ENCODE peak calls at places on chromosomes 13 and 19, in seven cellular contexts. F is psoas muscle, L is HCT116, C is heart left ventricle, V is left lung, S is RWPE1, H is right cardiac atrium. U is an unnamed sample.

GRCh38 chr19:13441810-13442512 is 64.3 kb downstream of the CACNA1A start:
- DNase-seq in C (no peak), H (peak; percentile 16), V (no peak), S (peak; percentile 58), F (no peak), L (no peak), U (peak; percentile 25)

GRCh38 chr19:5682293-5682592 is 1.4 kb downstream of the HSD11B1L start:
- DNase-seq in L (no peak), C (no peak), V (no peak), H (no peak), S (no peak), F (no peak), U (no peak)

GRCh38 chr13:59562924-59563323 is 600.8 kb downstream of the DIAPH3 start:
- DNase-seq in S (no peak), H (no peak), V (no peak), L (no peak), C (no peak), F (no peak), U (no peak)

GRCh38 chr13:27000686-27001085 is 170.9 kb downstream of the USP12 start:
- DNase-seq in V (peak; percentile 15), L (no peak), C (no peak), F (no peak), H (no peak), S (no peak), U (no peak)

GRCh38 chr19:39316627-39317321 is 3.9 kb downstream of the LRFN1 start:
- DNase-seq in F (no peak), S (no peak), C (no peak), H (no peak), V (no peak), L (no peak), U (no peak)

GRCh38 chr13:70732611-70733010 is 624.4 kb upstream of the KLHL1 start:
- DNase-seq in S (no peak), F (no peak), V (no peak), H (no peak), L (no peak), C (no peak), U (no peak)

GRCh38 chr13:22114630-22115311 is 443.9 kb downstream of the FGF9 start:
- DNase-seq in S (no peak), C (no peak), L (no peak), V (no peak), F (no peak), H (no peak), U (no peak)

GRCh38 chr13:98203641-98204326 is 26.7 kb upstream of the RNF113B start:
- DNase-seq in V (no peak), L (no peak), F (no peak), S (no peak), C (no peak), H (no peak), U (no peak)

GRCh38 chr13:33494596-33495214 is 209.2 kb upstream of the STARD13 start:
- DNase-seq in V (no peak), S (peak; percentile 39), L (peak; percentile 64), C (no peak), F (no peak), H (peak; percentile 35), U (no peak)

GRCh38 chr19:50830266-50831025 is 2.9 kb downstream of the KLK15 start:
- DNase-seq in F (no peak), S (no peak), H (no peak), V (no peak), C (no peak), L (no peak), U (no peak)

GRCh38 chr13:78598382-78598781 is 5.0 kb downstream of the POU4F1 start:
- DNase-seq in F (no peak), S (no peak), H (no peak), V (no peak), L (no peak), C (no peak), U (no peak)

GRCh38 chr19:46546194-46546896 is 50.7 kb upstream of the PNMA8B start:
- DNase-seq in F (no peak), L (no peak), V (peak; percentile 70), S (peak; percentile 62), H (peak; percentile 42), C (no peak), U (no peak)

GRCh38 chr13:70630247-70630646 is 522.0 kb upstream of the KLHL1 start:
- DNase-seq in C (no peak), V (no peak), S (no peak), L (no peak), H (no peak), F (no peak), U (no peak)

GRCh38 chr13:59774511-59774911 is 389.2 kb downstream of the DIAPH3 start:
- DNase-seq in F (no peak), L (no peak), C (no peak), V (no peak), S (peak; percentile 15), H (no peak), U (no peak)

GRCh38 chr13:78802912-78803311 is 144.0 kb upstream of the OBI1 start:
- DNase-seq in S (no peak), F (no peak), V (no peak), L (no peak), C (no peak), H (no peak), U (no peak)

GRCh38 chr19:49896863-49897621 is at the start of gene IL4I1:
- DNase-seq in V (peak; percentile 68), F (no peak), H (no peak), S (no peak), L (no peak), C (peak; percentile 73), U (peak; percentile 60)

GRCh38 chr13:80386001-80386400 is 45.1 kb upstream of the SPRY2 start:
- DNase-seq in L (no peak), H (no peak), F (no peak), S (no peak), C (no peak), V (no peak), U (no peak)

DNA sequence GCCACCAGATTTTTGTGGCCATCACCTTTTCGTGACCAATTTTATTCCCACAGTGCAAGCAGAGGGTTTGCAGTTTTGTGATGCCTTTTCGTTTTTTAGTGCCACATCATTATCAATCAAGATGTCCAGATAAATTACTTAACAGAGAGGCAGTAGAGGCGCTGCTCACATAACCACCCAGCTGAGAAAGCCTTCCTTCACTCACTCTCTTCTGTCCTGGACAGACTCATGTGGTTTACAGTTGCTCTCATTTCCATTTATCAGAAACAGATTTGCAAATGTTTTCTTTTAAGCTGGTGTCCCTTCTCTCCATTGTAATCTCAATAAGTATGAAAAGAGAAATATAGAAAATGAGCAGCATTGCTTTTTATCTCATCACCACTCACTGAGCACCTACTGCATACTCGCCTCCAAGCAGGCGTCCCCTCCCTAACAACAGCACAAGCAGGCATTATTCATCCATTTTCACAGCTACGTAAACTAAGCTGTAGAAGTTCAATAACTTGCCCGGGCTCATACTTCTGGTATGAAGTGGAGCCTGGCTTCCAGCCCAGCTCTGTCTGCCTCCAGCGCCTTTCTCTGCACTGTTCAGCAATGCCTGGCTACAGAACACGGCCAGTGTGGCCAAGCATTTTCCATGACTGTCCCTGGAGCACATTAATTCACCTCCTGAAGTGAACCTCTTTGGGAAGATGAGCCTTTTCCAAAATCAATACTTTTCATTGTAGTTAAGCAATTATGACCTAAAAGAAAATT is 34.6 kb upstream of the KATNAL1 start:
- DNase-seq in H (peak; percentile 92), V (peak; percentile 86), C (peak; percentile 84), F (peak; percentile 84), S (peak; percentile 76), L (peak; percentile 44), U (no peak)
- H3K27ac ChIP-seq in H (peak overlapping the region; percentile 55), V (no peak overlapping the region), C (peak overlapping the region; percentile 76), F (peak overlapping the region; percentile 56), S (peak overlapping the region; percentile 74), L (peak overlapping the region; percentile 54), U (no peak overlapping the region)

GRCh38 chr19:40808497-40808896 is 9.5 kb downstream of the EGLN2 start:
- DNase-seq in S (no peak), L (no peak), V (no peak), C (no peak), F (no peak), H (no peak), U (no peak)

GRCh38 chr19:40807147-40808020 is 8.4 kb downstream of the EGLN2 start:
- DNase-seq in C (no peak), L (no peak), F (no peak), V (no peak), S (peak; percentile 14), H (no peak), U (no peak)

GRCh38 chr19:40808021-40808325 is 9.0 kb downstream of the EGLN2 start:
- DNase-seq in C (no peak), S (no peak), L (no peak), V (no peak), H (no peak), F (no peak), U (no peak)

GRCh38 chr19:40810160-40810559 is 11.2 kb downstream of the EGLN2 start:
- DNase-seq in V (no peak), C (no peak), H (no peak), S (no peak), F (no peak), L (no peak), U (no peak)

GRCh38 chr19:40809358-40810086 is 10.5 kb downstream of the EGLN2 start:
- DNase-seq in V (no peak), L (no peak), C (no peak), S (no peak), H (no peak), F (peak; percentile 5), U (no peak)
- H3K27ac ChIP-seq in V (peak overlapping the region; percentile 78), L (peak overlapping the region; percentile 25), C (peak overlapping the region; percentile 84), S (peak overlapping the region; percentile 88), H (peak overlapping the region; percentile 41), F (peak overlapping the region; percentile 72), U (peak overlapping the region; percentile 15)

GRCh38 chr13:93246069-93246468 is 19.5 kb downstream of the GPC6 start:
- DNase-seq in V (no peak), C (no peak), H (no peak), L (no peak), S (no peak), F (no peak), U (no peak)

GRCh38 chr13:93254775-93255174 is 28.2 kb downstream of the GPC6 start:
- DNase-seq in S (no peak), C (no peak), H (no peak), L (no peak), F (no peak), V (no peak), U (no peak)

GRCh38 chr13:93249259-93249917 is 22.8 kb downstream of the GPC6 start:
- DNase-seq in V (no peak), C (no peak), F (no peak), S (peak; percentile 68), H (no peak), L (no peak), U (no peak)

GRCh38 chr13:93248627-93249047 is 22.0 kb downstream of the GPC6 start:
- DNase-seq in H (no peak), S (no peak), V (peak; percentile 68), L (no peak), F (no peak), C (no peak), U (no peak)

GRCh38 chr13:93249918-93250306 is 23.3 kb downstream of the GPC6 start:
- DNase-seq in H (no peak), S (no peak), F (no peak), L (no peak), V (no peak), C (no peak), U (no peak)
- H3K27ac ChIP-seq in H (no peak overlapping the region), S (no peak overlapping the region), F (no peak overlapping the region), L (no peak overlapping the region), V (no peak overlapping the region), C (no peak overlapping the region), U (no peak overlapping the region)

DNA sequence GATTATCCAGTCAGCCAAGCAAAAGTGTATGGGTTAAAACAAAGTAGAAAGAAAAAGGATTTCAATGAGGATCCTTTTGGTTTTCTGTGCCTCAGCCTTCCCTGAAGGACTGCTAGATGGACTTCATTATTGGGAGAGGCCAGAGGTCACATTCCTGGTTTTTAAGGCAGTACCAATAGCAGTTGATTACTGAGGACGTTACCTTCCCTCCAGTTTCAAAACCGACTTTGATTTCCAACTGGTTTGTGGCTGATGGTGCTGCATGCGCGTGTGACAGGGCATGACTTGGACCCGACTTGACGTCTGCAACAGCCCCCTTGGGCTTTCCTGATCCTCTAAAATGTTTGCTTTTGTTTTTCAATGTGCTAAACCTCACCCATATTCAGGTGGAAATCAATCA is 314.3 kb upstream of the ARGLU1 start:
- DNase-seq in S (no peak), V (no peak), F (no peak), H (no peak), L (no peak), C (no peak), U (no peak)
- H3K27ac ChIP-seq in S (no peak overlapping the region), V (no peak overlapping the region), F (no peak overlapping the region), H (no peak overlapping the region), L (no peak overlapping the region), C (peak overlapping the region; percentile 20), U (no peak overlapping the region)